ENCODE peak calls at places on chromosomes 1 and 21, in five cellular contexts. One of them, this sample, is unnamed.

GRCh38 chr1:161045749-161046573 is at the start of gene USF1:
- DNase-seq in GM12878: peak; percentile 92
- DNase-seq in K562: peak; percentile 98
- DNase-seq in HepG2: peak; percentile 92
- DNase-seq in SK-N-SH: peak; percentile 93
- DNase-seq in this sample: peak; percentile 96

GRCh38 chr1:200918006-200918405 is 23.3 kb downstream of the INAVA start:
- DNase-seq in SK-N-SH: no peak
- DNase-seq in K562: no peak
- DNase-seq in HepG2: no peak
- DNase-seq in GM12878: no peak
- DNase-seq in this sample: no peak

GRCh38 chr1:204258213-204259115 is 44.7 kb upstream of the GOLT1A start:
- DNase-seq in SK-N-SH: peak; percentile 88
- DNase-seq in GM12878: no peak
- DNase-seq in K562: peak; percentile 66
- DNase-seq in HepG2: peak; percentile 42
- DNase-seq in this sample: peak; percentile 74

GRCh38 chr1:9904571-9904970 is 5.5 kb downstream of the CTNNBIP1 start:
- DNase-seq in HepG2: no peak
- DNase-seq in GM12878: no peak
- DNase-seq in K562: no peak
- DNase-seq in SK-N-SH: no peak
- DNase-seq in this sample: no peak

GRCh38 chr1:169240449-169241242 is 127.0 kb downstream of the NME7 start:
- DNase-seq in SK-N-SH: no peak
- DNase-seq in GM12878: no peak
- DNase-seq in K562: no peak
- DNase-seq in HepG2: no peak
- DNase-seq in this sample: no peak

GRCh38 chr1:157992031-157992568 is 1.3 kb upstream of the KIRREL1 start:
- DNase-seq in GM12878: no peak
- DNase-seq in HepG2: peak; percentile 13
- DNase-seq in SK-N-SH: peak; percentile 63
- DNase-seq in K562: peak; percentile 58
- DNase-seq in this sample: peak; percentile 69

GRCh38 chr1:18348354-18348753 is 132.4 kb upstream of the KLHDC7A start:
- DNase-seq in HepG2: no peak
- DNase-seq in K562: no peak
- DNase-seq in SK-N-SH: no peak
- DNase-seq in GM12878: no peak
- DNase-seq in this sample: no peak

GRCh38 chr1:111690306-111690617 is 48.9 kb downstream of the INKA2 start:
- DNase-seq in SK-N-SH: peak; percentile 15
- DNase-seq in K562: no peak
- DNase-seq in HepG2: no peak
- DNase-seq in GM12878: no peak
- DNase-seq in this sample: no peak

GRCh38 chr1:64471724-64472276 is 1.9 kb downstream of the CACHD1 start:
- DNase-seq in GM12878: no peak
- DNase-seq in K562: no peak
- DNase-seq in HepG2: no peak
- DNase-seq in SK-N-SH: no peak
- DNase-seq in this sample: no peak

GRCh38 chr1:193443886-193444285 is 257.5 kb upstream of the B3GALT2 start:
- DNase-seq in K562: no peak
- DNase-seq in GM12878: no peak
- DNase-seq in SK-N-SH: no peak
- DNase-seq in HepG2: no peak
- DNase-seq in this sample: no peak

GRCh38 chr1:25703671-25704637 is 87.4 kb downstream of the MAN1C1 start:
- DNase-seq in HepG2: no peak
- DNase-seq in SK-N-SH: peak; percentile 70
- DNase-seq in K562: no peak
- DNase-seq in GM12878: no peak
- DNase-seq in this sample: no peak

GRCh38 chr21:16117851-16118592 is 388.2 kb downstream of the USP25 start:
- DNase-seq in SK-N-SH: no peak
- DNase-seq in GM12878: no peak
- DNase-seq in K562: no peak
- DNase-seq in HepG2: no peak
- DNase-seq in this sample: no peak

GRCh38 chr1:114153621-114154145 is at the start of gene SYT6:
- DNase-seq in SK-N-SH: peak; percentile 60
- DNase-seq in GM12878: no peak
- DNase-seq in HepG2: no peak
- DNase-seq in K562: no peak
- DNase-seq in this sample: no peak

GRCh38 chr1:230085178-230085515 is 18.1 kb downstream of the GALNT2 start:
- DNase-seq in SK-N-SH: no peak
- DNase-seq in HepG2: no peak
- DNase-seq in GM12878: no peak
- DNase-seq in K562: no peak
- DNase-seq in this sample: peak; percentile 45

GRCh38 chr1:201324306-201324705 is 41.0 kb downstream of the PKP1 start:
- DNase-seq in SK-N-SH: no peak
- DNase-seq in GM12878: no peak
- DNase-seq in HepG2: no peak
- DNase-seq in K562: no peak
- DNase-seq in this sample: no peak

GRCh38 chr21:44653656-44654575 is 543 bp downstream of the KRTAP12-4 start:
- DNase-seq in HepG2: no peak
- DNase-seq in SK-N-SH: no peak
- DNase-seq in K562: no peak
- DNase-seq in GM12878: no peak
- DNase-seq in this sample: no peak

GRCh38 chr1:93605812-93606512 is 75.7 kb downstream of the BCAR3 start:
- DNase-seq in GM12878: no peak
- DNase-seq in HepG2: no peak
- DNase-seq in K562: no peak
- DNase-seq in SK-N-SH: no peak
- DNase-seq in this sample: peak; percentile 68

GRCh38 chr1:175364424-175365076 is 172.0 kb upstream of the KIAA0040 start:
- DNase-seq in K562: no peak
- DNase-seq in GM12878: peak; percentile 41
- DNase-seq in SK-N-SH: no peak
- DNase-seq in HepG2: no peak
- DNase-seq in this sample: no peak

GRCh38 chr1:101081496-101082282 is 56.1 kb upstream of the DPH5 start:
- DNase-seq in HepG2: no peak
- DNase-seq in SK-N-SH: no peak
- DNase-seq in GM12878: no peak
- DNase-seq in K562: no peak
- DNase-seq in this sample: no peak

GRCh38 chr21:31234936-31235335 is 109.1 kb downstream of the TIAM1 start:
- DNase-seq in SK-N-SH: no peak
- DNase-seq in K562: no peak
- DNase-seq in GM12878: no peak
- DNase-seq in HepG2: no peak
- DNase-seq in this sample: no peak

GRCh38 chr1:54053745-54054437 is 483 bp downstream of the TCEANC2 start:
- DNase-seq in K562: peak; percentile 48
- DNase-seq in GM12878: no peak
- DNase-seq in SK-N-SH: no peak
- DNase-seq in HepG2: no peak
- DNase-seq in this sample: no peak

GRCh38 chr1:13583964-13584791 is 546 bp downstream of the PDPN start:
- DNase-seq in HepG2: no peak
- DNase-seq in GM12878: no peak
- DNase-seq in K562: no peak
- DNase-seq in SK-N-SH: no peak
- DNase-seq in this sample: no peak

GRCh38 chr1:94285026-94285654 is 47.8 kb upstream of the ARHGAP29 start:
- DNase-seq in K562: no peak
- DNase-seq in SK-N-SH: no peak
- DNase-seq in GM12878: no peak
- DNase-seq in HepG2: no peak
- DNase-seq in this sample: no peak

GRCh38 chr1:94694234-94694915 is 125.8 kb upstream of the SLC44A3 start:
- DNase-seq in HepG2: no peak
- DNase-seq in SK-N-SH: no peak
- DNase-seq in GM12878: no peak
- DNase-seq in K562: no peak
- DNase-seq in this sample: no peak

GRCh38 chr1:33388989-33389771 is 41.7 kb downstream of the PHC2 start:
- DNase-seq in GM12878: no peak
- DNase-seq in SK-N-SH: no peak
- DNase-seq in K562: no peak
- DNase-seq in HepG2: no peak
- DNase-seq in this sample: no peak

GRCh38 chr1:221793439-221794078 is 51.7 kb upstream of the DUSP10 start:
- DNase-seq in SK-N-SH: no peak
- DNase-seq in HepG2: no peak
- DNase-seq in K562: no peak
- DNase-seq in GM12878: peak; percentile 70
- DNase-seq in this sample: no peak

GRCh38 chr1:163069655-163070277 is 605 bp downstream of the RGS4 start:
- DNase-seq in K562: no peak
- DNase-seq in HepG2: no peak
- DNase-seq in SK-N-SH: no peak
- DNase-seq in GM12878: no peak
- DNase-seq in this sample: no peak

GRCh38 chr1:229186373-229187056 is 84.4 kb upstream of the RAB4A start:
- DNase-seq in K562: no peak
- DNase-seq in SK-N-SH: no peak
- DNase-seq in GM12878: peak; percentile 53
- DNase-seq in HepG2: no peak
- DNase-seq in this sample: no peak

DNA sequence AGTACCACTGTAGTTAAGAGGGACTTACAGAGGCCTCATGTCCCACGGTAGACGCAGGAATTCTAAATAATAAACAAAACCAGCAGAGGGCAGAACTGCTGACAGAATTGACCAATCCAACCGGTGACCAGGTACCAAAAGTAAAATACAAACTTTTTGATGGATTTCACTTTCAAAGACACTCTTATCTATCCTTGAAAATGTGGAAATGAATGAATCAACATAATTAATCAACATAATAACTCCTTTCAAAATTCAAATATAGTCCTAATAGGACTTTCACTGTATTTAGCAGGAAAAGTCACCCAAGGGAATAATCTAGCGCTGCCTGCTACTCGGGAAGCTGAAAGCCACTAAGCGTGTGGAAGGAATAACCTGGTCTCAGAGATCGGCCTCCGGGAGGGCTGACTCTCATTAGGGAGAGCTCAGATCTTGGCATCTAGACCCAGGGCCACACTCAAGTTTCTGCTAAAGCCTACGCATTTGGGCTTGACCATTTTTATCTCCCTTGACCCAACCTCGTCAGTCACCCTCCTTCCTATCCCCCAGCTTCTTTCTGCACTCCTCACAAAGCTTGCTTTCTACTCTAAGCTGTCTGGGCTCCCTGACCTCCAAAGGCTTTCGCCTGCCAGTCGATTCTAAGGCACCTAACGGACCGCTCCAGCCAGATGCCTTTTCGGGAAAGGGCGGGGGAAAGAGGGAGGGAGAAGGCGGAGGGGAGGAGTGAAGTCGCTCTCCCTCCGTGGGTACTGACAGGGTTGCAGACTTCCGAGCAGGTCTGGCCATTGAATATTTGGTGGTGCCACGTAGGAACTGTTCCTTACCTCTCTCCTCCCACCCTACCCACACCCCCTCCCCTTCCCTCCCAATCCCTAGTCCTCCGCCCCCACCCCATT is 1.6 kb downstream of the COL11A1 start:
- DNase-seq in HepG2: peak; percentile 24
- DNase-seq in K562: peak; percentile 10
- DNase-seq in SK-N-SH: peak; percentile 62
- DNase-seq in GM12878: no peak
- DNase-seq in this sample: peak; percentile 11
- TF ChIP-seq RFX5 in HepG2: no peak
- TF ChIP-seq RFX5 in K562: no peak
- TF ChIP-seq RFX5 in SK-N-SH: no peak
- TF ChIP-seq RFX5 in GM12878: no peak
- TF ChIP-seq RFX5 in this sample: no peak

GRCh38 chr1:59081181-59081580 is 215.7 kb upstream of the FGGY start:
- DNase-seq in HepG2: no peak
- DNase-seq in SK-N-SH: no peak
- DNase-seq in GM12878: no peak
- DNase-seq in K562: no peak
- DNase-seq in this sample: no peak

GRCh38 chr1:59078866-59079265 is 218.0 kb upstream of the FGGY start:
- DNase-seq in K562: no peak
- DNase-seq in GM12878: no peak
- DNase-seq in SK-N-SH: no peak
- DNase-seq in HepG2: no peak
- DNase-seq in this sample: no peak

GRCh38 chr1:59077739-59078503 is 219.0 kb upstream of the FGGY start:
- DNase-seq in HepG2: no peak
- DNase-seq in GM12878: no peak
- DNase-seq in SK-N-SH: peak; percentile 27
- DNase-seq in K562: no peak
- DNase-seq in this sample: no peak

GRCh38 chr1:59081795-59082194 is 215.1 kb upstream of the FGGY start:
- DNase-seq in HepG2: no peak
- DNase-seq in SK-N-SH: no peak
- DNase-seq in GM12878: no peak
- DNase-seq in K562: no peak
- DNase-seq in this sample: no peak

DNA sequence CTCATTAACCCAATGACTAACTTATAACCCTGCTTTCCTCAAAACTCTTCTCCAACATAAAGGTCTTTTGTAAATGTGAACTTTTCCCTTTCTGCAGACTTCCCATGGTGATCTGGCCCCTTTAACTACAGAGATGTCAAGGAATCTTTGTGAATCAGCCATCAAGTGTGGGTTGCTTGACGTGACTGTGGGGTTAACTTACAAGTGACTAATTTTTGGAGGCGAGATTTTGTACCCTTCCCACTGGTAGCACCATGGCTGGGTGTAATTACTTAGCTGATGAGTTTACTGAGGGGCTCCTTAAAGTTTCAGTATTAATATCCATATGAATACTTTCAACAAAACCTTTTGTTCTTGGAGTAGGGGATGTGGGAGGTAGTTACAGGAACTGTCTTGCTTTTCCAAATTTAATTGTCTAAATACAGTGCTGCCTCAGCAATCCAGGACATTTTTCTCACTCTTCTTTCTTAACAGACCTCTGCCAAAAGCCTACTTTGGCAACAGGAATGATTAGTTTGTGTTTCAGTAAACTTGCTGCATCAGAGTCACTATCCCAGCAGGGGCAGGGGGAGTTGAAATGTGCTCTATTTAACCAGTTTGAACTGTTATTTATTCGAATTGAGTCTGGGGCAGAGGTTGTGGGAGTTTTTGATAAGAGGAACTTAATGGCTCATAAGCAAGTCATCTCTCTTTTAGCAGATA is 217.3 kb upstream of the FGGY start:
- DNase-seq in HepG2: no peak
- DNase-seq in K562: no peak
- DNase-seq in SK-N-SH: no peak
- DNase-seq in GM12878: no peak
- DNase-seq in this sample: no peak
- TF ChIP-seq SMC3 in HepG2: no peak
- TF ChIP-seq SMC3 in K562: no peak
- TF ChIP-seq SMC3 in SK-N-SH: no peak
- TF ChIP-seq SMC3 in GM12878: no peak
- TF ChIP-seq SMC3 in this sample: no peak

GRCh38 chr1:68301538-68301937 is 69.2 kb upstream of the WLS start:
- DNase-seq in K562: no peak
- DNase-seq in HepG2: no peak
- DNase-seq in GM12878: no peak
- DNase-seq in SK-N-SH: no peak
- DNase-seq in this sample: no peak
- TF ChIP-seq CHD2 in K562: no peak
- TF ChIP-seq CHD2 in HepG2: no peak
- TF ChIP-seq CHD2 in GM12878: no peak
- TF ChIP-seq CHD2 in SK-N-SH: no peak
- TF ChIP-seq CHD2 in this sample: no peak

GRCh38 chr1:211752317-211752716 is 76.9 kb upstream of the NEK2 start:
- DNase-seq in SK-N-SH: no peak
- DNase-seq in GM12878: no peak
- DNase-seq in HepG2: no peak
- DNase-seq in K562: no peak
- DNase-seq in this sample: no peak
- TF ChIP-seq RFX5 in SK-N-SH: no peak
- TF ChIP-seq RFX5 in GM12878: no peak
- TF ChIP-seq RFX5 in HepG2: no peak
- TF ChIP-seq RFX5 in K562: no peak
- TF ChIP-seq RFX5 in this sample: no peak

This sample was measured in A549.